ENCODE peak calls at places on chromosomes 16 and 17, in seven cellular contexts. Z is psoas muscle, A is mammary epithelial cell, U is A549, S is Peyer's patch, O is left lung, X is adrenal gland. D is an unnamed sample.

GRCh38 chr17:69961488-69962145 is 113.4 kb upstream of the KCNJ16 start:
- DNase-seq in Z (no peak), A (no peak), U (no peak), S (no peak), O (no peak), X (no peak), D (no peak)

GRCh38 chr16:11333696-11334095 is 11.6 kb upstream of the RMI2 start:
- DNase-seq in Z (no peak), A (peak; percentile 71), U (no peak), S (no peak), O (no peak), X (no peak), D (no peak)

GRCh38 chr17:77609553-77610517 is 348.7 kb upstream of the TNRC6C start:
- DNase-seq in Z (no peak), A (no peak), U (no peak), S (no peak), O (no peak), X (no peak), D (peak; percentile 19)

GRCh38 chr17:80790021-80790765 is 201.4 kb upstream of the CHMP6 start:
- DNase-seq in Z (no peak), A (no peak), U (no peak), S (no peak), O (no peak), X (no peak), D (no peak)

GRCh38 chr17:37028040-37028439 is 79.3 kb downstream of the AATF start:
- DNase-seq in Z (no peak), A (no peak), U (no peak), S (no peak), O (no peak), X (no peak), D (no peak)

GRCh38 chr16:72977127-72977526 is 70.8 kb downstream of the ZFHX3 start:
- DNase-seq in Z (no peak), A (no peak), U (no peak), S (no peak), O (no peak), X (no peak), D (no peak)

GRCh38 chr16:69934751-69935150 is 16.4 kb upstream of the CLEC18A start:
- DNase-seq in Z (no peak), A (no peak), U (no peak), S (no peak), O (no peak), X (no peak), D (no peak)

GRCh38 chr17:77635176-77635575 is 323.3 kb upstream of the TNRC6C start:
- DNase-seq in Z (no peak), A (no peak), U (no peak), S (no peak), O (no peak), X (no peak), D (no peak)

GRCh38 chr16:14302031-14302398 is 230.9 kb downstream of the MRTFB start:
- DNase-seq in Z (peak; percentile 76), A (peak; percentile 74), U (peak; percentile 81), S (peak; percentile 72), O (peak; percentile 82), X (peak; percentile 74), D (peak; percentile 62)

GRCh38 chr17:31533546-31534155 is 142.2 kb downstream of the RAB11FIP4 start:
- DNase-seq in Z (no peak), A (peak; percentile 69), U (peak; percentile 45), S (no peak), O (no peak), X (no peak), D (no peak)

GRCh38 chr17:74605361-74605760 is 13.3 kb upstream of the CD300LD start:
- DNase-seq in Z (peak; percentile 51), A (peak; percentile 92), U (peak; percentile 43), S (no peak), O (no peak), X (peak; percentile 48), D (peak; percentile 36)

GRCh38 chr17:73718912-73719311 is 74.7 kb upstream of the SDK2 start:
- DNase-seq in Z (no peak), A (no peak), U (no peak), S (no peak), O (no peak), X (no peak), D (no peak)

GRCh38 chr17:67999291-67999911 is 3.1 kb upstream of the C17orf58 start:
- DNase-seq in Z (no peak), A (peak; percentile 72), U (no peak), S (no peak), O (no peak), X (no peak), D (no peak)

GRCh38 chr17:45883063-45883462 is 11.3 kb upstream of the MAPT start:
- DNase-seq in Z (peak; percentile 63), A (no peak), U (no peak), S (no peak), O (no peak), X (no peak), D (no peak)

GRCh38 chr16:55138298-55138697 is 185.7 kb upstream of the IRX6 start:
- DNase-seq in Z (no peak), A (no peak), U (no peak), S (no peak), O (no peak), X (no peak), D (no peak)

GRCh38 chr17:39676198-39676819 is 8.1 kb downstream of the PNMT start:
- DNase-seq in Z (no peak), A (no peak), U (peak; percentile 51), S (peak; percentile 78), O (peak; percentile 88), X (peak; percentile 36), D (peak; percentile 26)

GRCh38 chr17:11643851-11644250 is 45.6 kb downstream of the DNAH9 start:
- DNase-seq in Z (no peak), A (no peak), U (no peak), S (no peak), O (no peak), X (no peak), D (no peak)

GRCh38 chr16:12046651-12047050 is 70.1 kb downstream of the SNX29 start:
- DNase-seq in Z (no peak), A (no peak), U (no peak), S (no peak), O (no peak), X (no peak), D (no peak)

GRCh38 chr16:50263940-50264929 is 2.1 kb upstream of the ADCY7 start:
- DNase-seq in Z (no peak), A (peak; percentile 10), U (peak; percentile 48), S (no peak), O (no peak), X (no peak), D (no peak)

GRCh38 chr16:64791756-64792155 is 330.1 kb downstream of the CDH11 start:
- DNase-seq in Z (no peak), A (no peak), U (no peak), S (no peak), O (no peak), X (no peak), D (no peak)

GRCh38 chr16:483351-484075 is 44.0 kb upstream of the CAPN15 start:
- DNase-seq in Z (no peak), A (no peak), U (no peak), S (no peak), O (peak; percentile 53), X (no peak), D (peak; percentile 57)

GRCh38 chr16:30340621-30341020 is 14.5 kb downstream of the CD2BP2 start:
- DNase-seq in Z (no peak), A (no peak), U (no peak), S (no peak), O (no peak), X (no peak), D (no peak)

GRCh38 chr16:31452631-31453106 is 6.6 kb upstream of the ARMC5 start:
- DNase-seq in Z (no peak), A (peak; percentile 88), U (peak; percentile 76), S (peak; percentile 34), O (no peak), X (peak; percentile 42), D (no peak)

GRCh38 chr16:1367486-1368174 is 15.9 kb downstream of the GNPTG start:
- DNase-seq in Z (no peak), A (no peak), U (no peak), S (no peak), O (peak; percentile 56), X (no peak), D (no peak)

GRCh38 chr16:505479-506245 is 21.9 kb upstream of the CAPN15 start:
- DNase-seq in Z (no peak), A (no peak), U (no peak), S (no peak), O (peak; percentile 55), X (no peak), D (peak; percentile 70)

GRCh38 chr17:64387145-64387473 is 3.6 kb downstream of the PECAM1 start:
- DNase-seq in Z (no peak), A (no peak), U (no peak), S (no peak), O (no peak), X (no peak), D (no peak)
- H3K4me3 ChIP-seq in Z (peak overlapping the region; percentile 59), A (no peak overlapping the region), U (no peak overlapping the region), S (peak overlapping the region; percentile 28), O (peak overlapping the region; percentile 45), X (no peak overlapping the region), D (no peak overlapping the region)

DNA sequence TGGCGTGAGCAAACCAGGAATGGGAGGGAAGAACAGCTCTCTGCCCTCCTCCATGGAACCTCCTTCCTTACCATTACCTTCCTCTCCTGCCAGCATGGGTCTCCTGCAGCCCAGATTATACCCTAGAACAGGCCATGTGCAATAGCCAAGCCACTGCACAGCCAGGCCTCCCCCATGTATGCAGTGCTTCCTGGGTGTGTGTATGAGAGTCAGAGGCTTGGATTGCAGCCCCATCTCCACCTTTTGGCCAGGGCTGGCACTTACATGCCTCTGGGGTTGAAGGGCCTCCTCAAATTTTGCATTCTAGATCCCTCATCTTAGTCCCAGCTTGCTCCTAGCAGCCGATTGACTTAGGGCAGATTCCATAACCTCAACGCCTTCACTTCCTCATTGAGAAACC is 133.7 kb downstream of the GSG1L start:
- DNase-seq in Z (no peak), A (peak; percentile 6), U (no peak), S (no peak), O (no peak), X (no peak), D (no peak)
- H3K27ac ChIP-seq in Z (no peak overlapping the region), A (no peak overlapping the region), U (no peak overlapping the region), S (no peak overlapping the region), O (no peak overlapping the region), X (no peak overlapping the region), D (no peak overlapping the region)

GRCh38 chr17:33021731-33022408 is 30.2 kb downstream of the SPACA3 start:
- DNase-seq in Z (no peak), A (no peak), U (no peak), S (no peak), O (no peak), X (no peak), D (no peak)
- TF ChIP-seq CTCF in Z (no peak), A (no peak), U (no peak), S (no peak), O (no peak), X (no peak), D (no peak)

GRCh38 chr17:28910534-28910933 is 7.7 kb upstream of the DHRS13 start:
- DNase-seq in Z (no peak), A (no peak), U (no peak), S (no peak), O (no peak), X (no peak), D (no peak)

GRCh38 chr17:28907052-28907438 is 4.2 kb upstream of the DHRS13 start:
- DNase-seq in Z (no peak), A (no peak), U (no peak), S (no peak), O (no peak), X (no peak), D (no peak)

GRCh38 chr17:28906276-28907051 is 3.6 kb upstream of the DHRS13 start:
- DNase-seq in Z (no peak), A (no peak), U (no peak), S (no peak), O (no peak), X (no peak), D (peak; percentile 26)

GRCh38 chr17:28907709-28908475 is 5.0 kb upstream of the DHRS13 start:
- DNase-seq in Z (no peak), A (no peak), U (no peak), S (no peak), O (no peak), X (no peak), D (no peak)

GRCh38 chr17:28908640-28909098 is 5.8 kb upstream of the DHRS13 start:
- DNase-seq in Z (no peak), A (peak; percentile 63), U (no peak), S (no peak), O (no peak), X (no peak), D (no peak)
- H3K4me3 ChIP-seq in Z (no peak overlapping the region), A (no peak overlapping the region), U (no peak overlapping the region), S (no peak overlapping the region), O (no peak overlapping the region), X (no peak overlapping the region), D (no peak overlapping the region)

D was measured in dorsolateral prefrontal cortex.